ENCODE peak calls at places on chromosomes 11 and 22, in eight cellular contexts. One of them, this sample, is unnamed.

GRCh38 chr22:30890689-30891442 is 77.7 kb downstream of the MORC2 start:
- DNase-seq in fibroblast of the aortic adventitia: peak; percentile 30
- DNase-seq in mucosa of descending colon: peak; percentile 48
- DNase-seq in AG10803: peak; percentile 19
- DNase-seq in astrocyte of the spinal cord: peak; percentile 17
- DNase-seq in uterus: no peak
- DNase-seq in OCI-LY7: peak; percentile 22
- DNase-seq in IMR-90: peak; percentile 10
- DNase-seq in this sample: no peak

GRCh38 chr11:119421941-119422504 is 949 bp downstream of the THY1 start:
- DNase-seq in mucosa of descending colon: no peak
- DNase-seq in IMR-90: peak; percentile 24
- DNase-seq in OCI-LY7: no peak
- DNase-seq in fibroblast of the aortic adventitia: peak; percentile 50
- DNase-seq in astrocyte of the spinal cord: no peak
- DNase-seq in AG10803: peak; percentile 41
- DNase-seq in uterus: no peak
- DNase-seq in this sample: no peak

GRCh38 chr11:61959678-61960077 is 7.8 kb downstream of the FTH1 start:
- DNase-seq in astrocyte of the spinal cord: no peak
- DNase-seq in uterus: no peak
- DNase-seq in OCI-LY7: no peak
- DNase-seq in AG10803: no peak
- DNase-seq in IMR-90: no peak
- DNase-seq in fibroblast of the aortic adventitia: no peak
- DNase-seq in mucosa of descending colon: peak; percentile 28
- DNase-seq in this sample: no peak

GRCh38 chr11:117473692-117474091 is 146.0 kb downstream of the CEP164 start:
- DNase-seq in uterus: no peak
- DNase-seq in mucosa of descending colon: no peak
- DNase-seq in AG10803: no peak
- DNase-seq in IMR-90: no peak
- DNase-seq in astrocyte of the spinal cord: no peak
- DNase-seq in fibroblast of the aortic adventitia: no peak
- DNase-seq in OCI-LY7: no peak
- DNase-seq in this sample: peak; percentile 8

GRCh38 chr22:48135641-48136040 is 1373.2 kb downstream of the TBC1D22A start:
- DNase-seq in fibroblast of the aortic adventitia: no peak
- DNase-seq in OCI-LY7: no peak
- DNase-seq in mucosa of descending colon: no peak
- DNase-seq in AG10803: no peak
- DNase-seq in IMR-90: no peak
- DNase-seq in astrocyte of the spinal cord: no peak
- DNase-seq in uterus: no peak
- DNase-seq in this sample: no peak

GRCh38 chr11:86099727-86100320 is 30.9 kb upstream of the PICALM start:
- DNase-seq in astrocyte of the spinal cord: no peak
- DNase-seq in IMR-90: peak; percentile 71
- DNase-seq in mucosa of descending colon: peak; percentile 41
- DNase-seq in OCI-LY7: peak; percentile 33
- DNase-seq in uterus: no peak
- DNase-seq in fibroblast of the aortic adventitia: peak; percentile 19
- DNase-seq in AG10803: peak; percentile 32
- DNase-seq in this sample: peak; percentile 93

GRCh38 chr11:78045851-78046485 is 17.7 kb upstream of the THRSP start:
- DNase-seq in AG10803: peak; percentile 46
- DNase-seq in IMR-90: peak; percentile 59
- DNase-seq in OCI-LY7: peak; percentile 68
- DNase-seq in fibroblast of the aortic adventitia: peak; percentile 64
- DNase-seq in astrocyte of the spinal cord: peak; percentile 68
- DNase-seq in mucosa of descending colon: peak; percentile 92
- DNase-seq in uterus: peak; percentile 76
- DNase-seq in this sample: peak; percentile 34

GRCh38 chr11:94586978-94587377 is 19.8 kb downstream of the PIWIL4 start:
- DNase-seq in mucosa of descending colon: no peak
- DNase-seq in IMR-90: no peak
- DNase-seq in uterus: no peak
- DNase-seq in OCI-LY7: no peak
- DNase-seq in astrocyte of the spinal cord: no peak
- DNase-seq in AG10803: no peak
- DNase-seq in fibroblast of the aortic adventitia: no peak
- DNase-seq in this sample: peak; percentile 32

GRCh38 chr22:49350441-49351121 is 477.1 kb downstream of the BRD1 start:
- DNase-seq in astrocyte of the spinal cord: no peak
- DNase-seq in IMR-90: no peak
- DNase-seq in OCI-LY7: peak; percentile 83
- DNase-seq in AG10803: no peak
- DNase-seq in mucosa of descending colon: no peak
- DNase-seq in uterus: no peak
- DNase-seq in fibroblast of the aortic adventitia: no peak
- DNase-seq in this sample: no peak

GRCh38 chr11:101866619-101867491 is 48.0 kb upstream of the CEP126 start:
- DNase-seq in AG10803: peak; percentile 68
- DNase-seq in mucosa of descending colon: no peak
- DNase-seq in fibroblast of the aortic adventitia: peak; percentile 51
- DNase-seq in astrocyte of the spinal cord: peak; percentile 28
- DNase-seq in uterus: no peak
- DNase-seq in IMR-90: peak; percentile 69
- DNase-seq in OCI-LY7: no peak
- DNase-seq in this sample: no peak

DNA sequence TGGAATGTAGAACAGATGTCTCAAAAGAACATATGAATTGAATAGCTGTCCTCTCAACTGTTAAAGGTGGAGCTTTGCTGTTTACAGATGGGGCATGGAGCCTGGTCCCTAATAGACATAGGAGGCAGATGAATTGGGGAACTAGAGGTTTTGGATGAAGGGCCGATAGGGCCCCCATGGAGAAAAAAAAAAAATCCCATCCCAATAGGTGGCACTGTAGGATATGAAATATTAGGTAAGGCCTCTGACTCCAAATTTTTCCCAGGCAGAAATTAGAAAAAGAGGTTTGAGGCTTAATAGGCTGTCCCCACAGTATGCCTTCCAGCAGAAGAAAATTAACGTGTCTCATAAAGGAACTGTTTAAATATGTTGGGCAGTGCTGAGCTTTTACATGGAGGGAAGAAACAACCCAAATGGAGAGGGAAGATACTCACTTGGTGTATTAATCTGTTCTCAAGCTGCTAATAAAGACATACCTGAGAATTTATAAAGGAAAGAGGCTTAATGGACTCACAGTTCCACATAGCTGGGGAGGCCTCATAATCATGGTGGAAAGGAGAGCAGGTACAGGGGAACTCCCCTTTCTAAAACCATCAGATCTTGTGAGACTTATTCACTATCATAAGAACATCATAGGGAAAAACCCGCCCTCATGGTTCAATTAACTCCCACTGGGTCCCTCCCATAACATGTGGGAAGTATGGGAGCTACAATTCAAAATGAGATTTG is 30.1 kb upstream of the TMEM45B start:
- DNase-seq in OCI-LY7: peak; percentile 2
- DNase-seq in fibroblast of the aortic adventitia: peak; percentile 55
- DNase-seq in astrocyte of the spinal cord: no peak
- DNase-seq in mucosa of descending colon: no peak
- DNase-seq in IMR-90: peak; percentile 1
- DNase-seq in uterus: no peak
- DNase-seq in AG10803: no peak
- DNase-seq in this sample: peak; percentile 38
- TF ChIP-seq CTCF in OCI-LY7: peak; percentile 60
- TF ChIP-seq CTCF in fibroblast of the aortic adventitia: peak; percentile 27
- TF ChIP-seq CTCF in astrocyte of the spinal cord: peak; percentile 21
- TF ChIP-seq CTCF in mucosa of descending colon: no peak
- TF ChIP-seq CTCF in IMR-90: peak; percentile 30
- TF ChIP-seq CTCF in uterus: no peak
- TF ChIP-seq CTCF in AG10803: peak; percentile 29
- TF ChIP-seq CTCF in this sample: peak; percentile 74

GRCh38 chr11:29328961-29329441 is 687.8 kb downstream of the KCNA4 start:
- DNase-seq in fibroblast of the aortic adventitia: peak; percentile 91
- DNase-seq in IMR-90: peak; percentile 95
- DNase-seq in mucosa of descending colon: no peak
- DNase-seq in OCI-LY7: peak; percentile 19
- DNase-seq in AG10803: peak; percentile 77
- DNase-seq in uterus: no peak
- DNase-seq in astrocyte of the spinal cord: peak; percentile 87
- DNase-seq in this sample: peak; percentile 98
- TF ChIP-seq CTCF in fibroblast of the aortic adventitia: peak; percentile 82
- TF ChIP-seq CTCF in IMR-90: peak; percentile 88
- TF ChIP-seq CTCF in mucosa of descending colon: no peak
- TF ChIP-seq CTCF in OCI-LY7: peak; percentile 75
- TF ChIP-seq CTCF in AG10803: peak; percentile 86
- TF ChIP-seq CTCF in uterus: no peak
- TF ChIP-seq CTCF in astrocyte of the spinal cord: peak; percentile 81
- TF ChIP-seq CTCF in this sample: peak; percentile 69

DNA sequence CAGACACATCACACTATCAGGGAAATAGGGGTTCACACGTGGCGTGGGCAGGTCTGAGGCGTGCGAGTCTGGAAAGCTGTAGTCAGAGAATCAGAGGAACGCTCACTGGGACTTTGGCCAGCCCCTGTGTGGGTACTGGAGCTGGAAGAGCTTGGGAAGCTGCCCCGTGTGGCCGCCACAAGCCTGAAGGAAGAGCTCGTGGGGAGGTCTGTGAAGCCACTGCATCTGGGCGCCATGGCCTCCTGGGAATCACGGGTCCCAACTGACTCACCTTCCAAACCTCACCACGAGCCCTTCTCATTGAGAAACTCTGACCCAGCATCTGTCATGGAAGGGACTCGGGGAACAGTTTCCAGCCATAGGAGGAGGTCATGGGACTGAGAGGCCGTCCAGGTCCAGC is 5.9 kb upstream of the MRGPRF start:
- DNase-seq in mucosa of descending colon: no peak
- DNase-seq in AG10803: peak; percentile 94
- DNase-seq in uterus: peak; percentile 80
- DNase-seq in astrocyte of the spinal cord: peak; percentile 57
- DNase-seq in OCI-LY7: no peak
- DNase-seq in fibroblast of the aortic adventitia: peak; percentile 72
- DNase-seq in IMR-90: peak; percentile 71
- DNase-seq in this sample: no peak
- TF ChIP-seq CTCF in mucosa of descending colon: no peak
- TF ChIP-seq CTCF in AG10803: peak; percentile 38
- TF ChIP-seq CTCF in uterus: no peak
- TF ChIP-seq CTCF in astrocyte of the spinal cord: no peak
- TF ChIP-seq CTCF in OCI-LY7: no peak
- TF ChIP-seq CTCF in fibroblast of the aortic adventitia: no peak
- TF ChIP-seq CTCF in IMR-90: peak; percentile 3
- TF ChIP-seq CTCF in this sample: no peak

DNA sequence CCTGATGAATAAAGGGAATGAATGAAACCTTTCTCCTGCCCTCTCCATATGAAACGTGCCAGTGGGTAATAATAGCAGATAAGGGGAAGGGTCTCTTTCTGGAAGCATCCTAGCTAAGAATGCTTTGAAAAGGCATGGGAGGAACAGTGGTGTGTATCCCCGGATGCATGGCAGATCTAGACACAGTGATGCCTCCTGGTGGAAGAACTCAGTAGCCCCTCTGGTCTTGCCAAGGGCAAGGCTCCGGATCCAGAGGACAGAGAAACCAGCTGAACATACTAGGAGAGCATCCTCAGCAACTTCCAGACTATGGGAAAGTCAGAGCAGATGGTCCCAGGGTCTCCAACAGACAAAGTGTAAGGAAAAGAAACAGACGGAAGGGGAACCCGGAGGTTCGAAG is 6.4 kb downstream of the BAIAP2L2 start:
- DNase-seq in uterus: no peak
- DNase-seq in IMR-90: peak; percentile 11
- DNase-seq in fibroblast of the aortic adventitia: peak; percentile 12
- DNase-seq in AG10803: no peak
- DNase-seq in astrocyte of the spinal cord: no peak
- DNase-seq in mucosa of descending colon: peak; percentile 7
- DNase-seq in OCI-LY7: peak; percentile 55
- DNase-seq in this sample: no peak
- TF ChIP-seq CTCF in uterus: no peak
- TF ChIP-seq CTCF in IMR-90: peak; percentile 29
- TF ChIP-seq CTCF in fibroblast of the aortic adventitia: peak; percentile 35
- TF ChIP-seq CTCF in AG10803: peak; percentile 38
- TF ChIP-seq CTCF in astrocyte of the spinal cord: peak; percentile 43
- TF ChIP-seq CTCF in mucosa of descending colon: no peak
- TF ChIP-seq CTCF in OCI-LY7: peak; percentile 73
- TF ChIP-seq CTCF in this sample: peak; percentile 55

This sample was measured in foreskin keratinocyte.